ENCODE peak calls at places on chromosome 16, in four cellular contexts. J is IMR-90, Z is K562, X is GM12878. M is an unnamed sample.

GRCh38 chr16:1929105-1929504 is 10.9 kb upstream of the HS3ST6 start:
- DNase-seq in J (no peak), Z (peak; percentile 62), X (no peak), M (no peak)

GRCh38 chr16:81523387-81524115 is 78.9 kb downstream of the CMIP start:
- DNase-seq in J (peak; percentile 87), Z (no peak), X (no peak), M (no peak)

GRCh38 chr16:84307209-84307954 is 12.7 kb downstream of the WFDC1 start:
- DNase-seq in J (no peak), Z (no peak), X (no peak), M (no peak)

GRCh38 chr16:29864205-29864604 is 1.2 kb upstream of the CDIPT start:
- DNase-seq in J (no peak), Z (no peak), X (no peak), M (no peak)

GRCh38 chr16:85245307-85246172 is 133.3 kb upstream of the CIBAR2 start:
- DNase-seq in J (peak; percentile 79), Z (peak; percentile 84), X (no peak), M (peak; percentile 53)

GRCh38 chr16:2511128-2511785 is 2.5 kb upstream of the ATP6V0C start:
- DNase-seq in J (peak; percentile 71), Z (peak; percentile 82), X (no peak), M (peak; percentile 59)

GRCh38 chr16:81509404-81509803 is 64.8 kb downstream of the CMIP start:
- DNase-seq in J (no peak), Z (no peak), X (no peak), M (no peak)

GRCh38 chr16:11501583-11502138 is 85.1 kb downstream of the LITAF start:
- DNase-seq in J (no peak), Z (no peak), X (no peak), M (no peak)

GRCh38 chr16:47461598-47462266 is 601 bp downstream of the PHKB start:
- DNase-seq in J (peak; percentile 48), Z (peak; percentile 21), X (no peak), M (peak; percentile 71)

GRCh38 chr16:89764711-89765201 is 43.4 kb downstream of the ZNF276 start:
- DNase-seq in J (no peak), Z (no peak), X (peak; percentile 91), M (no peak)

GRCh38 chr16:85239239-85239638 is 127.0 kb upstream of the CIBAR2 start:
- DNase-seq in J (no peak), Z (no peak), X (no peak), M (no peak)

GRCh38 chr16:50585331-50585776 is 37.2 kb downstream of the NKD1 start:
- DNase-seq in J (no peak), Z (no peak), X (no peak), M (no peak)

GRCh38 chr16:19223235-19223847 is 55.3 kb downstream of the SYT17 start:
- DNase-seq in J (peak; percentile 4), Z (peak; percentile 61), X (no peak), M (peak; percentile 8)

GRCh38 chr16:2496223-2497115 is 17.3 kb upstream of the ATP6V0C start:
- DNase-seq in J (no peak), Z (no peak), X (no peak), M (no peak)

GRCh38 chr16:67104061-67104460 is 5.7 kb upstream of the PHAF1 start:
- DNase-seq in J (peak; percentile 23), Z (no peak), X (no peak), M (peak; percentile 46)

GRCh38 chr16:69931631-69932030 is 19.5 kb upstream of the CLEC18A start:
- DNase-seq in J (no peak), Z (no peak), X (no peak), M (no peak)

GRCh38 chr16:75921281-75921680 is 195.0 kb upstream of the CPHXL start:
- DNase-seq in J (no peak), Z (no peak), X (no peak), M (no peak)

GRCh38 chr16:55142405-55142804 is 181.6 kb upstream of the IRX6 start:
- DNase-seq in J (no peak), Z (no peak), X (no peak), M (no peak)

GRCh38 chr16:28569011-28569410 is 15.3 kb downstream of the SGF29 start:
- DNase-seq in J (peak; percentile 68), Z (no peak), X (no peak), M (no peak)

GRCh38 chr16:4257646-4258556 is 14.9 kb downstream of the TFAP4 start:
- DNase-seq in J (no peak), Z (no peak), X (no peak), M (no peak)

GRCh38 chr16:68499011-68499410 is 40.1 kb upstream of the ZFP90 start:
- DNase-seq in J (no peak), Z (no peak), X (no peak), M (no peak)

GRCh38 chr16:1002399-1003161 is 21.0 kb downstream of the SOX8 start:
- DNase-seq in J (peak; percentile 81), Z (peak; percentile 75), X (no peak), M (peak; percentile 81)

GRCh38 chr16:90018297-90019200 is 707 bp downstream of the DBNDD1 start:
- DNase-seq in J (no peak), Z (peak; percentile 51), X (no peak), M (peak; percentile 30)

GRCh38 chr16:10978846-10979446 is 34.6 kb downstream of the CLEC16A start:
- DNase-seq in J (no peak), Z (no peak), X (no peak), M (no peak)

GRCh38 chr16:14092579-14092978 is 21.5 kb downstream of the MRTFB start:
- DNase-seq in J (peak; percentile 24), Z (no peak), X (no peak), M (peak; percentile 58)

GRCh38 chr16:46573008-46573833 is 48.0 kb downstream of the SHCBP1 start:
- DNase-seq in J (peak; percentile 52), Z (peak; percentile 16), X (no peak), M (no peak)

GRCh38 chr16:49283376-49284049 is 1.9 kb upstream of the CBLN1 start:
- DNase-seq in J (no peak), Z (no peak), X (no peak), M (no peak)
- H3K4me3 ChIP-seq in J (no peak overlapping the region), Z (no peak overlapping the region), X (no peak overlapping the region), M (no peak overlapping the region)

DNA sequence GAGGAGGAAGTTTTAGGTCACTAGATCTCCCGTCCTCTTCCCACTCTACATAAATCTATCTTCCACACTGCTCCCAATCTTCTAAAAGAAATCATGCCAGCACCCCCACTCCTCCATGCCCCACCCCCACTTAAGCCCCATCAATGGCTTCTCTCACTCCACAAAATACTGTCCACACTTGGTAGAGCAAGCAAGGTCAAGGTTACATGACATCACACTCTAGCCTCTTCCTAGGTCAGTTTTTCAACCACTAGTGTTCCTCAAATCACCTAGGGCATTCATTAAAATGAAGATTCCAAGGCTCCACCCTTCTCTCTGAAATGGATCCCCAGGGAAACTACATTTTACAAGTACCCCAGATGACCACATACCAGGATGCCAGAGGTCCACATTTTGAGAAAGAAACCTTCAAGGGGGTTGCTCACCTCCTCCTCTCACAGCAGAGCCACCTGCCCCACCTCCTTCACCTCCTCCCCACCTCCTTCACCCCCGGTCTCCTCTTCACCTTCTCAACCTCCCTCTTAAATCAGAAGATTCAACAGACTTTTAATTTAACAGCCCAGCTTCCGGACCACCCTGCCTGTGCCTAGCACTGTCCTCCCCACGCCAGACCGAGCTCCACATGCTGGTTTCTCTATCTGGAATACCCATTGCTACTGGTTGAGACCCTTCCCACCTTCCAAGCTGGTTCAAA is 3.2 kb downstream of the AMFR start:
- DNase-seq in J (no peak), Z (peak; percentile 18), X (no peak), M (no peak)
- TF ChIP-seq FOS in J (no peak), Z (no peak), X (no peak), M (no peak)

DNA sequence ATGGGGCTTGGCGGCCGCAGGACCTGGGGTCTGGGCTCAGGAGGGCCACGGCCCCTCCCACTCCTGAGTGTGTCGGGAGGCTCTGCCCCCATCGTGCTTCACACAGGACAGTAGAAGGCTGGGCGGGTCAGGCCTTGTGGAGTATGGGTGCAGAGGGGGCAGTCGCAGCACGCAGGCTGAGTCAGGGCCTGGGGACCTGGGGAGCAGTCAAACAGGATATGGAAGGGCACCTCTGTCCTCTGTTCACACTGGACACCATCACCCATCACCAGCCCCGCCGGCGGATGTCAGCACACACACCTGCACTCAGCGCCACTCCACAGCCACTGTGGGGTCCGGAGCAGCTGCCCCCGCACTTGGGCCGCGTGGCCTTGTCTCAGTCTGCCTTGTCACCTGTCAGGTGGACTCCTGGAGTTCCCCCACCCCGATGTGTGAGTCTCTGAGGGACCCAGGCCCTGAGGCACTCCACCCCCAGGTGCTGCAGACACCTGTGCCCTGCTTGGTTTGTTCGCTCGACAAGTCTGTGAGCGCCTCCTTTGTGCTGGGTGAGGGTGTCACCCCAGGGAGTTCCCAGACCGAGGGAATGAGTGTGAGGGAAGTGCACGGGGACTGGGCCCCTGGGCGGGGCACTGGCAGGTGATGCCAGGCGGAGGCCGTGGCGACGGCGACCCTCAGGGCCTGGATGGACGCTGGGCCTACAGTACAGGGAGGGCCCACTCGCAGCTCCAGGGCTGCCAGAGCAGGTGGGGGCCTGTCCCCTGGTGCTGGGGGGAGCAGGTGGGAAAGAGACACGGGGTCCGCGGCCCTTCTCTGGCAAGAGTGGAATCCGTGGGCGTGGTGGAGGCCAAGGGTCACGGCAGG is 31.7 kb downstream of the ZFPM1 start:
- DNase-seq in J (no peak), Z (no peak), X (no peak), M (no peak)
- H3K4me1 ChIP-seq in J (no peaks in the 10 kb centered on the region), Z (peaks cover 11% of the 10 kb centered on the region), X (peaks cover 8% of the 10 kb centered on the region), M (no peaks in the 10 kb centered on the region)

GRCh38 chr16:31042866-31043265 is 9.5 kb downstream of the STX4 start:
- DNase-seq in J (no peak), Z (no peak), X (no peak), M (no peak)
- H3K4me3 ChIP-seq in J (no peak overlapping the region), Z (no peak overlapping the region), X (no peak overlapping the region), M (no peak overlapping the region)

GRCh38 chr16:86578499-86579267 is at the start of gene FOXL1:
- DNase-seq in J (peak; percentile 80), Z (no peak), X (no peak), M (no peak)
- TF ChIP-seq FOS in J (peak; percentile 23), Z (no peak), X (no peak), M (no peak)